ENCODE peak calls at places on chromosomes 2 and 18, in ten cellular contexts. One of them, this sample, is unnamed.
A peak's percentile ranks its signal among the peaks of the same experiment; 100 is the strongest.

GRCh38 chr2:216139884-216140283 is 30.7 kb downstream of the XRCC5 start:
- DNase-seq in CD8-positive, alpha-beta T cell: no peak
- DNase-seq in endodermal cell: peak; percentile 65
- DNase-seq in CD8-positive, alpha-beta memory T cell: peak; percentile 42
- DNase-seq in mucosa of descending colon: no peak
- DNase-seq in tibial artery: no peak
- DNase-seq in A673: peak; percentile 25
- DNase-seq in body of pancreas: peak; percentile 51
- DNase-seq in cardiac muscle cell: no peak
- DNase-seq in hepatocyte: peak; percentile 47
- DNase-seq in this sample: no peak

GRCh38 chr2:48527211-48527880 is 2.6 kb upstream of the STON1 start:
- DNase-seq in cardiac muscle cell: peak; percentile 72
- DNase-seq in CD8-positive, alpha-beta T cell: no peak
- DNase-seq in hepatocyte: no peak
- DNase-seq in A673: no peak
- DNase-seq in mucosa of descending colon: no peak
- DNase-seq in body of pancreas: no peak
- DNase-seq in endodermal cell: no peak
- DNase-seq in tibial artery: no peak
- DNase-seq in CD8-positive, alpha-beta memory T cell: no peak
- DNase-seq in this sample: no peak

GRCh38 chr2:165674780-165675179 is 119.3 kb downstream of the GALNT3 start:
- DNase-seq in body of pancreas: peak; percentile 13
- DNase-seq in endodermal cell: no peak
- DNase-seq in hepatocyte: no peak
- DNase-seq in mucosa of descending colon: no peak
- DNase-seq in CD8-positive, alpha-beta memory T cell: no peak
- DNase-seq in tibial artery: no peak
- DNase-seq in cardiac muscle cell: no peak
- DNase-seq in CD8-positive, alpha-beta T cell: no peak
- DNase-seq in A673: no peak
- DNase-seq in this sample: no peak

GRCh38 chr2:217216316-217216715 is 356.5 kb upstream of the TNP1 start:
- DNase-seq in CD8-positive, alpha-beta T cell: no peak
- DNase-seq in mucosa of descending colon: no peak
- DNase-seq in tibial artery: no peak
- DNase-seq in cardiac muscle cell: no peak
- DNase-seq in endodermal cell: no peak
- DNase-seq in hepatocyte: no peak
- DNase-seq in body of pancreas: no peak
- DNase-seq in A673: no peak
- DNase-seq in CD8-positive, alpha-beta memory T cell: no peak
- DNase-seq in this sample: no peak

GRCh38 chr2:136362676-136363390 is 244.9 kb upstream of the CXCR4 start:
- DNase-seq in CD8-positive, alpha-beta memory T cell: no peak
- DNase-seq in endodermal cell: no peak
- DNase-seq in mucosa of descending colon: no peak
- DNase-seq in cardiac muscle cell: no peak
- DNase-seq in CD8-positive, alpha-beta T cell: no peak
- DNase-seq in A673: no peak
- DNase-seq in tibial artery: no peak
- DNase-seq in hepatocyte: no peak
- DNase-seq in body of pancreas: no peak
- DNase-seq in this sample: no peak

GRCh38 chr2:127025357-127026062 is 81.4 kb downstream of the BIN1 start:
- DNase-seq in CD8-positive, alpha-beta T cell: peak; percentile 84
- DNase-seq in hepatocyte: peak; percentile 83
- DNase-seq in body of pancreas: peak; percentile 75
- DNase-seq in cardiac muscle cell: peak; percentile 94
- DNase-seq in A673: peak; percentile 77
- DNase-seq in CD8-positive, alpha-beta memory T cell: peak; percentile 74
- DNase-seq in mucosa of descending colon: peak; percentile 87
- DNase-seq in tibial artery: peak; percentile 72
- DNase-seq in endodermal cell: peak; percentile 97
- DNase-seq in this sample: peak; percentile 70

GRCh38 chr2:128442053-128442751 is 123.5 kb upstream of the HS6ST1 start:
- DNase-seq in mucosa of descending colon: no peak
- DNase-seq in CD8-positive, alpha-beta T cell: peak; percentile 34
- DNase-seq in CD8-positive, alpha-beta memory T cell: no peak
- DNase-seq in A673: no peak
- DNase-seq in cardiac muscle cell: no peak
- DNase-seq in body of pancreas: peak; percentile 49
- DNase-seq in tibial artery: peak; percentile 19
- DNase-seq in endodermal cell: peak; percentile 60
- DNase-seq in hepatocyte: peak; percentile 84
- DNase-seq in this sample: peak; percentile 7

GRCh38 chr2:73984203-73984921 is at the start of gene TET3:
- DNase-seq in mucosa of descending colon: peak; percentile 82
- DNase-seq in tibial artery: no peak
- DNase-seq in cardiac muscle cell: no peak
- DNase-seq in CD8-positive, alpha-beta T cell: peak; percentile 64
- DNase-seq in CD8-positive, alpha-beta memory T cell: no peak
- DNase-seq in A673: peak; percentile 69
- DNase-seq in hepatocyte: peak; percentile 81
- DNase-seq in endodermal cell: peak; percentile 79
- DNase-seq in body of pancreas: peak; percentile 62
- DNase-seq in this sample: peak; percentile 46

GRCh38 chr18:79458131-79458838 is 62.6 kb downstream of the NFATC1 start:
- DNase-seq in cardiac muscle cell: peak; percentile 94
- DNase-seq in endodermal cell: no peak
- DNase-seq in CD8-positive, alpha-beta T cell: no peak
- DNase-seq in tibial artery: peak; percentile 78
- DNase-seq in body of pancreas: peak; percentile 72
- DNase-seq in CD8-positive, alpha-beta memory T cell: no peak
- DNase-seq in hepatocyte: peak; percentile 87
- DNase-seq in mucosa of descending colon: no peak
- DNase-seq in A673: no peak
- DNase-seq in this sample: peak; percentile 82

GRCh38 chr18:79456105-79456980 is 60.6 kb downstream of the NFATC1 start:
- DNase-seq in CD8-positive, alpha-beta T cell: no peak
- DNase-seq in body of pancreas: no peak
- DNase-seq in endodermal cell: no peak
- DNase-seq in A673: no peak
- DNase-seq in tibial artery: no peak
- DNase-seq in cardiac muscle cell: no peak
- DNase-seq in CD8-positive, alpha-beta memory T cell: no peak
- DNase-seq in mucosa of descending colon: no peak
- DNase-seq in hepatocyte: no peak
- DNase-seq in this sample: no peak

GRCh38 chr18:79457652-79458051 is 61.9 kb downstream of the NFATC1 start:
- DNase-seq in cardiac muscle cell: no peak
- DNase-seq in CD8-positive, alpha-beta memory T cell: no peak
- DNase-seq in tibial artery: no peak
- DNase-seq in endodermal cell: no peak
- DNase-seq in body of pancreas: no peak
- DNase-seq in hepatocyte: no peak
- DNase-seq in mucosa of descending colon: no peak
- DNase-seq in A673: no peak
- DNase-seq in CD8-positive, alpha-beta T cell: no peak
- DNase-seq in this sample: no peak

GRCh38 chr18:79458917-79459803 is 63.4 kb downstream of the NFATC1 start:
- DNase-seq in endodermal cell: no peak
- DNase-seq in tibial artery: no peak
- DNase-seq in cardiac muscle cell: no peak
- DNase-seq in mucosa of descending colon: no peak
- DNase-seq in A673: no peak
- DNase-seq in CD8-positive, alpha-beta T cell: no peak
- DNase-seq in hepatocyte: no peak
- DNase-seq in CD8-positive, alpha-beta memory T cell: no peak
- DNase-seq in body of pancreas: no peak
- DNase-seq in this sample: no peak

DNA sequence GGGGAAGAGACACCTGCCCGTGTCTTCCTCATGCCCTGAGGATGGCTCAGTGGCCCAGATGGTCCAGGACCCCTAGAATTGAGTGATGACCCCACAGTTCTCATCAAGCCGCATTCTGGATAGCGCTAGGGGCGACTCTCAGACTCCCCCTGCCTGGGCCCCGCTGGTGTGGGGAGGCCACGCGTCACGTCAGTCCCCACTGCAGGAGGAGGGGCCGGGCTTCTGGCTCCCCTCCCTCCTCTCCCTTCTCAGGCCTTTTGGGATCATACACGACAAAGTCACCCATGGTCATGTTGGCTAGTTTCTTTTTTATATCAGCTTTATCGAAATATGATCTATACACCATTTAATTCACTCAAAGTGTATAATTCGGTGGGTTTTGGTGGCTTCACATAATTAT is 61.5 kb downstream of the NFATC1 start:
- DNase-seq in A673: no peak
- DNase-seq in body of pancreas: no peak
- DNase-seq in CD8-positive, alpha-beta T cell: no peak
- DNase-seq in cardiac muscle cell: no peak
- DNase-seq in CD8-positive, alpha-beta memory T cell: no peak
- DNase-seq in endodermal cell: no peak
- DNase-seq in tibial artery: no peak
- DNase-seq in mucosa of descending colon: no peak
- DNase-seq in hepatocyte: no peak
- DNase-seq in this sample: no peak
- H3K36me3 ChIP-seq in A673: no peaks in the 10 kb centered on the region
- H3K36me3 ChIP-seq in body of pancreas: no peaks in the 10 kb centered on the region
- H3K36me3 ChIP-seq in CD8-positive, alpha-beta T cell: peaks cover 26% of the 10 kb centered on the region
- H3K36me3 ChIP-seq in cardiac muscle cell: no peaks in the 10 kb centered on the region
- H3K36me3 ChIP-seq in CD8-positive, alpha-beta memory T cell: peaks cover 11% of the 10 kb centered on the region
- H3K36me3 ChIP-seq in endodermal cell: peaks cover 25% of the 10 kb centered on the region
- H3K36me3 ChIP-seq in tibial artery: peaks cover 11% of the 10 kb centered on the region
- H3K36me3 ChIP-seq in mucosa of descending colon: no peaks in the 10 kb centered on the region
- H3K36me3 ChIP-seq in hepatocyte: no peaks in the 10 kb centered on the region
- H3K36me3 ChIP-seq in this sample: no peaks in the 10 kb centered on the region

DNA sequence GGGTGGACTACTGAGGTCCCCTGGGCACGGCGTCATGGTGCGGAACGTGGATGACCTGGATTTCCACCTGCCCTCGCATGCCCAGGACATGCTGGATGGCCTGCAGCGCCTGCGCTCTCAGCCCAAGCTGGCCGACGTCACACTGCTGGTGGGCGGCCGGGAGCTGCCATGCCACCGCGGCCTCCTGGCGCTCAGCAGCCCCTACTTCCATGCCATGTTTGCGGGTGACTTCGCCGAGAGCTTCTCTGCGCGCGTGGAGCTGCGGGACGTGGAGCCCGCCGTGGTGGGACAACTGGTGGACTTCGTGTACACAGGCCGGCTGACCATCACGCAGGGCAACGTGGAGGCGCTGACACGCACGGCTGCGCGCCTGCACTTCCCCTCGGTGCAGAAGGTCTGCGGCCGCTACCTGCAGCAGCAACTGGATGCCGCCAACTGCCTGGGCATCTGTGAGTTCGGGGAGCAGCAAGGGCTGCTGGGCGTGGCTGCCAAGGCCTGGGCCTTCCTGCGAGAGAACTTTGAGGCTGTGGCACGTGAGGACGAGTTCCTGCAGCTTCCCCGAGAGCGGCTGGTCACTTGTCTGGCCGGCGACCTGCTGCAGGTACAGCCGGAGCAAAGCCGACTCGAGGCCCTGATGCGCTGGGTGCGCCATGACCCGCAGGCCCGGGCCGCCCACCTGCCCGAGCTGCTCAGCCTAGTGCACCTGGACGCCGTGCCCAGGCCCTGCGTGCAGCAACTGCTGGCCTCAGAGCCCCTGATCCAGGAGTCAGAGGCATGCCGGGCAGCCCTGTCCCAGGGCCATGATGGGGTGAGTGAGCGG is 2.5 kb downstream of the KLHL30 start:
- DNase-seq in A673: no peak
- DNase-seq in hepatocyte: no peak
- DNase-seq in tibial artery: no peak
- DNase-seq in CD8-positive, alpha-beta memory T cell: no peak
- DNase-seq in endodermal cell: no peak
- DNase-seq in CD8-positive, alpha-beta T cell: no peak
- DNase-seq in mucosa of descending colon: no peak
- DNase-seq in cardiac muscle cell: no peak
- DNase-seq in body of pancreas: no peak
- DNase-seq in this sample: no peak
- H3K4me1 ChIP-seq in A673: no peaks in the 10 kb centered on the region
- H3K4me1 ChIP-seq in hepatocyte: peaks cover 18% of the 10 kb centered on the region
- H3K4me1 ChIP-seq in tibial artery: no peaks in the 10 kb centered on the region
- H3K4me1 ChIP-seq in CD8-positive, alpha-beta memory T cell: peaks cover 5% of the 10 kb centered on the region
- H3K4me1 ChIP-seq in endodermal cell: no peaks in the 10 kb centered on the region
- H3K4me1 ChIP-seq in CD8-positive, alpha-beta T cell: peaks cover 7% of the 10 kb centered on the region
- H3K4me1 ChIP-seq in mucosa of descending colon: peaks cover 19% of the 10 kb centered on the region
- H3K4me1 ChIP-seq in cardiac muscle cell: peaks cover 29% of the 10 kb centered on the region
- H3K4me1 ChIP-seq in body of pancreas: peaks cover 6% of the 10 kb centered on the region
- H3K4me1 ChIP-seq in this sample: no peaks in the 10 kb centered on the region

GRCh38 chr2:97792416-97792815 is 79.0 kb downstream of the ZAP70 start:
- DNase-seq in mucosa of descending colon: no peak
- DNase-seq in cardiac muscle cell: no peak
- DNase-seq in CD8-positive, alpha-beta T cell: no peak
- DNase-seq in CD8-positive, alpha-beta memory T cell: no peak
- DNase-seq in body of pancreas: no peak
- DNase-seq in A673: no peak
- DNase-seq in tibial artery: no peak
- DNase-seq in hepatocyte: no peak
- DNase-seq in endodermal cell: no peak
- DNase-seq in this sample: no peak

GRCh38 chr2:97784953-97785352 is 71.6 kb downstream of the ZAP70 start:
- DNase-seq in endodermal cell: no peak
- DNase-seq in tibial artery: no peak
- DNase-seq in CD8-positive, alpha-beta memory T cell: no peak
- DNase-seq in hepatocyte: no peak
- DNase-seq in body of pancreas: no peak
- DNase-seq in mucosa of descending colon: no peak
- DNase-seq in CD8-positive, alpha-beta T cell: no peak
- DNase-seq in A673: no peak
- DNase-seq in cardiac muscle cell: no peak
- DNase-seq in this sample: no peak

GRCh38 chr2:97785818-97786217 is 72.4 kb downstream of the ZAP70 start:
- DNase-seq in cardiac muscle cell: peak; percentile 24
- DNase-seq in CD8-positive, alpha-beta memory T cell: no peak
- DNase-seq in body of pancreas: no peak
- DNase-seq in mucosa of descending colon: no peak
- DNase-seq in hepatocyte: no peak
- DNase-seq in tibial artery: no peak
- DNase-seq in endodermal cell: no peak
- DNase-seq in A673: no peak
- DNase-seq in CD8-positive, alpha-beta T cell: no peak
- DNase-seq in this sample: no peak

DNA sequence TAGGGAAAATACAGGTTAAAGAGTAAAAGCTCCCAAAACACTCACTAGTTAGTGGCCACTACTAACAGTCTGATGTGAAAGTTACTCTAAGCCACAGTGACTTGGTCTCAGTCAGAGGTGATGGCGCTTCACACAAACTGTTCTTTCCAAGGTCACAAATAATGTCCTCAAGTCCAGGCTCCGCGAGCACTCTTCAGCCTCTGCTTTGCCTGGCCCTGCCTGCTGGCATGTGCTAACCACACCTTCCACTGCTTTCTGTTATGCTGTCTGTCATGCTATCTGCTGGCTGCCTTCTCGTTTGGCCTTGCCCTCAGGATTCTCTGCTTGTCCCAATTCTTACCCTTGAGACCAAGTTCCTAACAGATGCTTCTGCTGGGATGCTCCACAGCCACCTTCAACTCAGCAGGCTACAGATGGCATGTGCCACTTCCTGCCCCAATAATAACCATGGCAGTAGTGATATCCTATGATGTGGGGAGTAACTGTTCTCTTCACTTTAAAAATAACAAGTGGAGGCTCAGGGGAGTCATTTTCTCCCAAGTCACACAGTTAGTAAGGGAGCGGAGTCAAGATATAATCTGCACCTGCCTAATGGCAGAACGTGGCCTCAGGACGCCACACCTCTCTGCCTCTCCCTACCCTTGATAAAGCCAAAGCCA is 75.7 kb downstream of the ZAP70 start:
- DNase-seq in endodermal cell: no peak
- DNase-seq in mucosa of descending colon: no peak
- DNase-seq in CD8-positive, alpha-beta T cell: no peak
- DNase-seq in hepatocyte: no peak
- DNase-seq in CD8-positive, alpha-beta memory T cell: no peak
- DNase-seq in A673: no peak
- DNase-seq in body of pancreas: no peak
- DNase-seq in cardiac muscle cell: no peak
- DNase-seq in tibial artery: no peak
- DNase-seq in this sample: no peak
- H3K36me3 ChIP-seq in endodermal cell: peaks cover 54% of the 10 kb centered on the region
- H3K36me3 ChIP-seq in mucosa of descending colon: no peaks in the 10 kb centered on the region
- H3K36me3 ChIP-seq in CD8-positive, alpha-beta T cell: peaks cover 4% of the 10 kb centered on the region
- H3K36me3 ChIP-seq in hepatocyte: no peaks in the 10 kb centered on the region
- H3K36me3 ChIP-seq in CD8-positive, alpha-beta memory T cell: no peaks in the 10 kb centered on the region
- H3K36me3 ChIP-seq in A673: no peaks in the 10 kb centered on the region
- H3K36me3 ChIP-seq in body of pancreas: peaks cover 11% of the 10 kb centered on the region
- H3K36me3 ChIP-seq in cardiac muscle cell: peaks cover 34% of the 10 kb centered on the region
- H3K36me3 ChIP-seq in tibial artery: peaks cover 28% of the 10 kb centered on the region
- H3K36me3 ChIP-seq in this sample: no peaks in the 10 kb centered on the region

GRCh38 chr2:227508001-227508400 is 36.0 kb downstream of the AGFG1 start:
- DNase-seq in A673: no peak
- DNase-seq in hepatocyte: no peak
- DNase-seq in endodermal cell: no peak
- DNase-seq in mucosa of descending colon: no peak
- DNase-seq in tibial artery: no peak
- DNase-seq in CD8-positive, alpha-beta memory T cell: no peak
- DNase-seq in cardiac muscle cell: no peak
- DNase-seq in CD8-positive, alpha-beta T cell: no peak
- DNase-seq in body of pancreas: no peak
- DNase-seq in this sample: no peak
- H3K4me1 ChIP-seq in A673: peaks cover 27% of the 10 kb centered on the region
- H3K4me1 ChIP-seq in hepatocyte: peaks cover 52% of the 10 kb centered on the region
- H3K4me1 ChIP-seq in endodermal cell: peaks cover 20% of the 10 kb centered on the region
- H3K4me1 ChIP-seq in mucosa of descending colon: peaks cover 68% of the 10 kb centered on the region
- H3K4me1 ChIP-seq in tibial artery: no peaks in the 10 kb centered on the region
- H3K4me1 ChIP-seq in CD8-positive, alpha-beta memory T cell: peaks cover 72% of the 10 kb centered on the region
- H3K4me1 ChIP-seq in cardiac muscle cell: peaks cover 34% of the 10 kb centered on the region
- H3K4me1 ChIP-seq in CD8-positive, alpha-beta T cell: peaks cover 57% of the 10 kb centered on the region
- H3K4me1 ChIP-seq in body of pancreas: peaks cover 65% of the 10 kb centered on the region
- H3K4me1 ChIP-seq in this sample: no peaks in the 10 kb centered on the region

This sample was measured in uterus.